ENCODE peak calls at places on chromosomes 13 and 19, in six cellular contexts. M is astrocyte; V is activated gamma-delta T cell treated with anti-CD3 and anti-CD28 coated beads, Interleukin-2, amount 50 U/mL, for 16 hours; H is C1 segment of cervical spinal cord; J is HFFc6; X is SK-N-MC. Y is an unnamed sample.

GRCh38 chr13:76921516-76921915 is 26.8 kb upstream of the ACOD1 start:
- DNase-seq in V (no peak), J (no peak), H (no peak), M (peak), X (no peak), Y (peak)

GRCh38 chr19:7159105-7159933 is 89.8 kb downstream of the ZNF557 start:
- DNase-seq in M (peak), H (no peak), X (no peak), J (peak), V (no peak), Y (peak)

GRCh38 chr19:41758846-41759245 is 3.5 kb downstream of the CEACAM6 start:
- DNase-seq in M (no peak), V (no peak), J (no peak), X (no peak), H (no peak), Y (no peak)

GRCh38 chr19:42088471-42089190 is 12.7 kb downstream of the ZNF574 start:
- DNase-seq in H (peak), V (no peak), X (no peak), J (peak), M (peak), Y (peak)

GRCh38 chr19:44111910-44112463 is 1.2 kb upstream of the ZNF225 start:
- DNase-seq in J (peak), X (no peak), M (peak), H (no peak), V (no peak), Y (peak)

GRCh38 chr19:1673645-1674292 is 21.4 kb upstream of the TCF3 start:
- DNase-seq in V (no peak), J (no peak), H (no peak), X (no peak), M (no peak), Y (no peak)

GRCh38 chr13:77751513-77752456 is 54.3 kb downstream of the SLAIN1 start:
- DNase-seq in J (peak), X (peak), M (peak), V (peak), H (no peak), Y (peak)

GRCh38 chr13:56561327-56561726 is 579.4 kb upstream of the PRR20A start:
- DNase-seq in H (no peak), X (no peak), V (no peak), J (no peak), M (no peak), Y (no peak)

GRCh38 chr19:17376935-17377600 is at the start of gene PLVAP:
- DNase-seq in V (no peak), X (no peak), H (no peak), M (no peak), J (no peak), Y (no peak)

GRCh38 chr19:31705656-31706055 is 356.4 kb upstream of the TSHZ3 start:
- DNase-seq in X (no peak), M (no peak), H (no peak), V (no peak), J (no peak), Y (no peak)

GRCh38 chr19:5828661-5829566 is 10.6 kb downstream of the FUT6 start:
- DNase-seq in J (no peak), H (no peak), X (no peak), V (peak), M (no peak), Y (no peak)

GRCh38 chr13:110304256-110304655 is 2.7 kb downstream of the COL4A1 start:
- DNase-seq in X (no peak), M (no peak), J (peak), V (no peak), H (no peak), Y (peak)

GRCh38 chr19:42528354-42529247 is at the start of gene CEACAM1:
- DNase-seq in X (no peak), V (no peak), M (no peak), J (no peak), H (no peak), Y (no peak)

GRCh38 chr13:45870232-45870631 is 18.7 kb upstream of the SIAH3 start:
- DNase-seq in J (no peak), M (no peak), H (no peak), V (no peak), X (no peak), Y (no peak)

GRCh38 chr19:16620584-16620983 is 7.4 kb downstream of the MED26 start:
- DNase-seq in V (no peak), X (no peak), M (no peak), J (no peak), H (no peak), Y (no peak)

GRCh38 chr13:102935896-102936321 is 90.1 kb downstream of the ERCC5 start:
- DNase-seq in J (no peak), V (no peak), M (no peak), H (no peak), X (no peak), Y (no peak)

GRCh38 chr13:28532226-28533048 is 37.5 kb upstream of the FLT1 start:
- DNase-seq in V (no peak), X (no peak), M (no peak), J (no peak), H (no peak), Y (no peak)

GRCh38 chr13:20351279-20352022 is 119.3 kb upstream of the GJB6 start:
- DNase-seq in V (no peak), M (peak), H (no peak), J (peak), X (peak), Y (peak)

GRCh38 chr19:35743640-35744306 is 1.4 kb downstream of the U2AF1L4 start:
- DNase-seq in V (no peak), H (no peak), X (no peak), M (no peak), J (no peak), Y (no peak)

GRCh38 chr19:6425732-6426686 is 1.4 kb upstream of the KHSRP start:
- DNase-seq in J (no peak), X (no peak), V (no peak), M (no peak), H (peak), Y (no peak)

GRCh38 chr13:57925250-57925649 is 293.7 kb downstream of the PCDH17 start:
- DNase-seq in M (peak), H (no peak), V (no peak), X (no peak), J (no peak), Y (peak)

GRCh38 chr13:48818495-48818961 is 157.2 kb upstream of the FNDC3A start:
- DNase-seq in M (peak), V (no peak), H (no peak), J (peak), X (no peak), Y (peak)

GRCh38 chr19:35011737-35012682 is 11.9 kb downstream of the GRAMD1A start:
- DNase-seq in V (peak), M (no peak), J (no peak), X (no peak), H (no peak), Y (no peak)

GRCh38 chr13:26951581-26952177 is 191.1 kb upstream of the GPR12 start:
- DNase-seq in V (no peak), M (no peak), J (no peak), H (no peak), X (no peak), Y (no peak)

GRCh38 chr19:15195987-15196682 is 4.7 kb downstream of the NOTCH3 start:
- DNase-seq in M (no peak), J (no peak), V (no peak), H (no peak), X (no peak), Y (no peak)

GRCh38 chr19:39052243-39052746 is 19.9 kb upstream of the FBXO27 start:
- DNase-seq in M (no peak), J (no peak), H (peak), X (no peak), V (peak), Y (peak)

GRCh38 chr19:49863935-49864320 is 3.4 kb downstream of the PNKP start:
- DNase-seq in M (no peak), X (no peak), V (no peak), J (no peak), H (no peak), Y (no peak)

GRCh38 chr13:112350300-112350699 is 25.9 kb upstream of the SPACA7 start:
- DNase-seq in H (no peak), M (no peak), J (no peak), V (no peak), X (no peak), Y (no peak)

GRCh38 chr19:17338440-17339078 is 1.2 kb downstream of the GTPBP3 start:
- DNase-seq in J (no peak), X (no peak), V (no peak), M (no peak), H (no peak), Y (no peak)

GRCh38 chr13:41565221-41565620 is 107.9 kb downstream of the RGCC start:
- DNase-seq in J (peak), M (peak), V (no peak), H (peak), X (no peak), Y (peak)

GRCh38 chr19:23980805-23981204 is 66.1 kb downstream of the ZNF726 start:
- DNase-seq in J (no peak), M (no peak), H (no peak), V (no peak), X (no peak), Y (no peak)

GRCh38 chr13:74173822-74174221 is 39.6 kb upstream of the KLF12 start:
- DNase-seq in X (no peak), M (no peak), J (no peak), H (no peak), V (no peak), Y (no peak)

GRCh38 chr19:35116085-35116801 is 620 bp downstream of the FXYD3 start:
- DNase-seq in X (no peak), H (no peak), V (no peak), J (no peak), M (no peak), Y (no peak)

GRCh38 chr13:95530178-95530577 is 22.3 kb upstream of the CLDN10 start:
- DNase-seq in J (no peak), H (no peak), V (no peak), X (no peak), M (peak), Y (peak)

Y was measured in fibroblast of lung.